ENCODE peak calls at places on chromosomes 2 and 18, in eight cellular contexts. M is cardiac muscle cell; J is psoas muscle; T is OCI-LY7; W is left ventricle myocardium inferior; A is neural progenitor cell; S is PC-9; V is CD4-positive, alpha-beta memory T cell. N is an unnamed sample.

GRCh38 chr18:72539861-72540260 is 4.3 kb downstream of the CBLN2 start:
- DNase-seq in M (no peak), J (no peak), T (no peak), W (no peak), A (peak; percentile 15), S (no peak), V (no peak), N (no peak)

GRCh38 chr2:65019675-65020195 is 30.5 kb downstream of the SLC1A4 start:
- DNase-seq in M (no peak), J (no peak), T (no peak), W (no peak), A (no peak), S (no peak), V (no peak), N (no peak)

GRCh38 chr2:15618449-15618855 is 26.8 kb downstream of the DDX1 start:
- DNase-seq in M (no peak), J (no peak), T (no peak), W (no peak), A (no peak), S (no peak), V (no peak), N (no peak)

GRCh38 chr2:1497122-1497611 is 83.9 kb downstream of the TPO start:
- DNase-seq in M (no peak), J (no peak), T (no peak), W (no peak), A (no peak), S (no peak), V (no peak), N (no peak)

GRCh38 chr2:105454801-105455485 is 56.1 kb upstream of the FHL2 start:
- DNase-seq in M (peak; percentile 77), J (no peak), T (peak; percentile 31), W (no peak), A (peak; percentile 30), S (peak; percentile 97), V (no peak), N (no peak)

GRCh38 chr2:7169631-7170030 is 252.4 kb downstream of the RNF144A start:
- DNase-seq in M (no peak), J (no peak), T (no peak), W (no peak), A (no peak), S (no peak), V (no peak), N (no peak)

GRCh38 chr2:153819501-153819900 is 52.2 kb upstream of the GALNT13 start:
- DNase-seq in M (no peak), J (no peak), T (no peak), W (no peak), A (peak; percentile 23), S (no peak), V (no peak), N (no peak)

GRCh38 chr2:64865073-64865830 is 123.9 kb upstream of the SLC1A4 start:
- DNase-seq in M (peak; percentile 77), J (peak; percentile 67), T (peak; percentile 76), W (peak; percentile 61), A (peak; percentile 85), S (peak; percentile 46), V (peak; percentile 75), N (peak; percentile 39)

GRCh38 chr2:1772868-1773267 is 28.6 kb upstream of the PXDN start:
- DNase-seq in M (no peak), J (no peak), T (no peak), W (no peak), A (no peak), S (no peak), V (no peak), N (no peak)

GRCh38 chr2:233772153-233772552 is 6.0 kb upstream of the MROH2A start:
- DNase-seq in M (no peak), J (no peak), T (no peak), W (no peak), A (no peak), S (no peak), V (no peak), N (no peak)

GRCh38 chr2:173785813-173786212 is 179.4 kb downstream of the SP3 start:
- DNase-seq in M (no peak), J (no peak), T (no peak), W (no peak), A (no peak), S (no peak), V (no peak), N (no peak)

GRCh38 chr2:95346738-95347671 is 49.9 kb downstream of the KCNIP3 start:
- DNase-seq in M (peak; percentile 34), J (peak; percentile 31), T (no peak), W (peak; percentile 34), A (peak; percentile 59), S (no peak), V (no peak), N (no peak)

GRCh38 chr2:226773291-226773690 is 26.3 kb downstream of the IRS1 start:
- DNase-seq in M (no peak), J (no peak), T (no peak), W (no peak), A (no peak), S (no peak), V (no peak), N (no peak)

GRCh38 chr2:229601396-229601795 is 113.0 kb downstream of the DNER start:
- DNase-seq in M (no peak), J (no peak), T (no peak), W (no peak), A (no peak), S (peak; percentile 62), V (no peak), N (no peak)

GRCh38 chr2:104620840-104621239 is 233.1 kb upstream of the POU3F3 start:
- DNase-seq in M (no peak), J (no peak), T (no peak), W (no peak), A (no peak), S (no peak), V (no peak), N (no peak)

GRCh38 chr2:59385971-59386370 is 1144.8 kb upstream of the FANCL start:
- DNase-seq in M (no peak), J (no peak), T (no peak), W (no peak), A (no peak), S (no peak), V (no peak), N (no peak)

GRCh38 chr2:19568809-19569208 is 210.4 kb upstream of the OSR1 start:
- DNase-seq in M (no peak), J (no peak), T (no peak), W (no peak), A (no peak), S (no peak), V (no peak), N (no peak)
- H3K27ac ChIP-seq in M (no peak overlapping the region), J (no peak overlapping the region), T (no peak overlapping the region), W (no peak overlapping the region), A (no peak overlapping the region), S (peak overlapping the region; percentile 53), V (no peak overlapping the region), N (no peak overlapping the region)

GRCh38 chr2:71330155-71330554 is 1.4 kb upstream of the ZNF638 start:
- DNase-seq in M (no peak), J (no peak), T (no peak), W (no peak), A (no peak), S (no peak), V (no peak), N (no peak)
- H3K4me1 ChIP-seq in M (peaks cover 12% of the 10 kb centered on the region), J (peaks cover 19% of the 10 kb centered on the region), T (peaks cover 14% of the 10 kb centered on the region), W (peaks cover 57% of the 10 kb centered on the region), A (peaks cover 10% of the 10 kb centered on the region), S (peaks cover 32% of the 10 kb centered on the region), V (peaks cover 35% of the 10 kb centered on the region), N (peaks cover 27% of the 10 kb centered on the region)

DNA sequence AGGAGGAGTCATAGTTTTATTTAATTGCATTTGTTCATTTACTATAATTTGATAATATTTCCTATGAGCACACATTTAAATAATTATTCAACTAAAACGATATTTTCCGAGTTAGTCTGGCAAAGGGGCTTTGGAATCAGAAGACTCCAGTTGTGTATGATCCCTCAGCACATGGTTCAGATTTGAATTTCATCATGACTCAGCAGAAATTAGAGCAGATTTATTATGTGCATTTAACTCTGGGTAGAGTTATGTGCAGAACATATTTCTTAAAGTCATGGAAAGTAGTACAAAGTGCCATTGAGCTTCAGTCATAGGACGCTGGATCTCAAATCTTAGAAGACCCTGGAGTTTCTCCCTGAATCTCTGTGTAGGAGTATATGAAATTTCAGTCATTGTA is 106.7 kb downstream of the ADCYAP1 start:
- DNase-seq in M (no peak), J (no peak), T (no peak), W (no peak), A (no peak), S (no peak), V (no peak), N (no peak)
- H3K27ac ChIP-seq in M (no peak overlapping the region), J (no peak overlapping the region), T (no peak overlapping the region), W (no peak overlapping the region), A (no peak overlapping the region), S (peak overlapping the region; percentile 8), V (no peak overlapping the region), N (no peak overlapping the region)

DNA sequence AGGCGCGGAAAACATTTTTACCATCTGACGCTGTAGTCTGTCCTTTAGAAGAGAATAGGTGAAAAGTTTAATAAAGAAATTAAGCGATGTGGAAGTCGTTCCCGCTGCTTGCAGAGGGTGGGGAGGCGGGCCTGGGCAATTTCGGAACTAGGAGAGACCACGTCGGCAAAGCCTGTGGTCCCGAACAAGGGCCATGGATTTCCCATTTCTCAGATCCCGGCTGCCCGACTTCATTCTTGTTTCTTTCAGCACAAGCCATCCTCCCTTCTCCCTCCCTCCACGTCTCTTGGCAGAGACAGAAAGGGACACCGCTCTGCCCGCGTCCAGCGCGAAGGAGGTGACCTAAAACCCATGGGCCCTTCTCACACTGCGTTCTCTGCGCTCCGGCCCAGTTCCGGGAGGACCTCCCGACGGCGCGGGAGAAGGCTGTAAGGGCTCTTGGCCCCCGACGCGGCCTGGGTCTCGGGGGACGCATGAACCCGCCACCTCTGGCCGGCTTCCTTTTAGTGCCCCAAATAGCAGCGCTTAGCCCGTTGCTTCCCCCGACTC is 2.2 kb upstream of the BCL2L11 start:
- DNase-seq in M (no peak), J (no peak), T (no peak), W (peak; percentile 28), A (peak; percentile 63), S (no peak), V (peak; percentile 29), N (no peak)
- H3K4me1 ChIP-seq in M (peaks cover 13% of the 10 kb centered on the region), J (peaks cover 15% of the 10 kb centered on the region), T (peaks cover 42% of the 10 kb centered on the region), W (peaks cover 63% of the 10 kb centered on the region), A (peaks cover 19% of the 10 kb centered on the region), S (peaks cover 9% of the 10 kb centered on the region), V (peaks cover 41% of the 10 kb centered on the region), N (peaks cover 43% of the 10 kb centered on the region)

GRCh38 chr2:134401789-134402188 is 147.9 kb downstream of the MGAT5 start:
- DNase-seq in M (no peak), J (no peak), T (no peak), W (no peak), A (no peak), S (no peak), V (no peak), N (no peak)
- H3K27ac ChIP-seq in M (no peak overlapping the region), J (peak overlapping the region; percentile 10), T (no peak overlapping the region), W (peak overlapping the region; percentile 85), A (no peak overlapping the region), S (no peak overlapping the region), V (no peak overlapping the region), N (no peak overlapping the region)

DNA sequence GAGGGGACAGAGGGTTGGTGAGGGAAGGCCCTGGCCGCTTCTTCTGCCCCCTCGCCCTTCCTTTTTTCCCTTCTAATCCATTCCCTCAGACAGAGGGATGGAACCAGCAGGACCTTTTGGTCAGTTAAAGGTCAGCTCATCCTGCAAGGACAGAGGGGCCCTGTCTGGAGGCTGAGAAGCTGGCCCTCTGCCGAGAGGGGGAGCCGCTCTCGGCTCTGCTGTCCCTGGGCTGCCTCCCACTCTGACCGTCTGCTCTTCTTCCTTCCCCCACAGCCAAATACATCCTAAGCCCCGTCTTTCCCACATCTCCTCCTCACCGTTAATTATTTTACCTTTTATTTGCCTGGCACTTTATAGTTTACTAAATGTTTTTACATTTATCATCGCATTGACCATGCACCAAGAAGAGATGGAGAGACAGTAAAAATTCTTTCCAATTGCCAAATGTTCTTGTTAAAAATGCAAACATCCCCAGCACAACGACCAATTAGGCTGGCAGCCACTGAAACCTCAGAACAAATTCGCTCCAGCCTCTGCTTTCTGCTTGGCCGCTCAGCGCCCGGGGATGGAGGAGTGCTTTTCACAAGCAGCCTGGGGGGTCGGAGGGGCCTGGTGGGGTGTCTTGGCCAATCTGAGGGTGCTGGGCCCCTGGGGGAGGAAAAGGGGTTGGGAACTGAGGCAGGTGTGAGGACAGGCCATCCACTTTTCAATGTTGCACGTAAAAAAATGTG is 123.8 kb downstream of the TNS1 start:
- DNase-seq in M (no peak), J (no peak), T (no peak), W (no peak), A (peak; percentile 60), S (no peak), V (no peak), N (no peak)
- H3K4me1 ChIP-seq in M (peaks cover 8% of the 10 kb centered on the region), J (peaks cover 4% of the 10 kb centered on the region), T (no peaks in the 10 kb centered on the region), W (peaks cover 80% of the 10 kb centered on the region), A (peaks cover 21% of the 10 kb centered on the region), S (no peaks in the 10 kb centered on the region), V (no peaks in the 10 kb centered on the region), N (no peaks in the 10 kb centered on the region)